ENCODE peak calls at places on chromosomes 3 and 15, in four cellular contexts. B, W, R and T are unnamed samples.

GRCh38 chr3:56759532-56759931 is 42.2 kb downstream of the ARHGEF3 start:
- DNase-seq in B (no peak), W (no peak), R (no peak), T (no peak)

GRCh38 chr3:156010829-156011228 is 109.5 kb upstream of the KCNAB1 start:
- DNase-seq in B (peak; percentile 13), W (no peak), R (peak; percentile 40), T (no peak)

GRCh38 chr3:51682526-51682925 is 11.5 kb downstream of the TEX264 start:
- DNase-seq in B (no peak), W (no peak), R (no peak), T (no peak)

GRCh38 chr3:55885721-55886120 is 398.6 kb upstream of the WNT5A start:
- DNase-seq in B (no peak), W (no peak), R (no peak), T (no peak)

GRCh38 chr3:48518069-48518468 is 14.1 kb upstream of the SHISA5 start:
- DNase-seq in B (no peak), W (no peak), R (no peak), T (peak; percentile 41)

GRCh38 chr3:128416578-128417150 is 50.0 kb downstream of the DNAJB8 start:
- DNase-seq in B (peak; percentile 78), W (no peak), R (peak; percentile 90), T (no peak)

GRCh38 chr3:26106119-26106690 is 316.3 kb downstream of the OXSM start:
- DNase-seq in B (no peak), W (peak; percentile 8), R (no peak), T (no peak)

GRCh38 chr3:157175678-157176077 is 15.7 kb upstream of the CCNL1 start:
- DNase-seq in B (no peak), W (no peak), R (peak; percentile 38), T (no peak)

GRCh38 chr15:69760263-69760855 is 307.7 kb downstream of the RPLP1 start:
- DNase-seq in B (no peak), W (no peak), R (no peak), T (no peak)
- TF ChIP-seq BRCA1 in B (no peak), W (no peak), R (no peak), T (no peak)

DNA sequence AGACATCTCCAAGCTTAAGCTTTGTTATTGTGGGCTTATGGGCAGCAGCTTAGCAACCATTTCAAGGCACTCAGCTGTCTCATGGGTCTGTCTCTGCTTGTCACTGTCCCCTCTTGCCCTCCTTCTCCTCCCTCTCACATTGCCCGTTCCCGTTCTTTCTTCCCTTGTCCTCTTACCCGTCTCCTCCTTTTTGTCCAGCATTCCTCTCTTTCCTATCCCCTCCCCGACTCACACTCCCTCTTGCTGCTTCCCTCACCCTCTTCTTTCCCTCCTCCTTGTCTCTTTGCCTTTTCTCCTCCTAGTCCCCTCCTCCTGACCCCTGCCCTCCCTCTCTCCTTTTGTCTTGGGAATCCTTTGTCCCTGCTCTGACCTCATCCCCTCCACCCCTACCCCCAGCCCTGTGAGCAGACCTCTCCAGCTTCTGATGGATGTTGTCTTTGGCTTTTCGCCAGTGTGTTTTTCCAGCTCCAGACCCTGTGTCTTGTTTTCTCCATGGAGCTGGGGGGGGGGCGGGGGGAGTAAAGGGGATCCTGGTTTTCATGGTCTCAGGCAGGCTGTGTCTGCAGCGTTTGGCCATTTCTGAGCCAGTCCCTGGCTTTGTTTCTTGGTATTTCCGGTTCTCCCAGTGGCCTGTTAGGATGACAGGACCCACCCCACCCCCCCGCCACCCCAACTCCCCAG is 47.9 kb upstream of the TRAK1 start:
- DNase-seq in B (peak; percentile 87), W (no peak), R (no peak), T (no peak)
- TF ChIP-seq ATF3 in B (no peak), W (no peak), R (no peak), T (no peak)

DNA sequence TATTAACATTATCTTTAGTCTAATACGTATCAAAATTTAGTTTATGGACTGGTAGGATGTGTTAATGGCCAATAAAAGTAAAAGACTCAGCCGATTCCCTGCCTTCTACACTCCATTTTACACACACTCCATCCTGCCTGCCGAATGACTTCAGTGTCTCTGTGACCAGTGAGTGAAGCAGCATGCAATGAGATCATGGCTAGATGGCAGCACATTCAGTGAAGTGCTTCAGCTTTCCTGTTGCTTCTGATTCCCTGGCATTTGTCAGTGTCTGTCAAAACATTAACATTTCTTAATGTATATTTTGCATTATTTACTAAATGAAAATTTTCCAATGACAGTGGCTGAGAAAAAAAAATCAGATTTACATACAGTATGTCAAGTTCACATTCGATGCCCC is 412.0 kb downstream of the FHIT start:
- DNase-seq in B (no peak), W (no peak), R (no peak), T (no peak)
- TF ChIP-seq BRCA1 in B (no peak), W (no peak), R (no peak), T (no peak)

GRCh38 chr3:16883726-16884083 is 1.1 kb upstream of the PLCL2 start:
- DNase-seq in B (no peak), W (no peak), R (no peak), T (no peak)

GRCh38 chr3:16885588-16885903 is 791 bp downstream of the PLCL2 start:
- DNase-seq in B (no peak), W (no peak), R (no peak), T (no peak)

GRCh38 chr3:16884084-16884747 is 539 bp upstream of the PLCL2 start:
- DNase-seq in B (no peak), W (no peak), R (peak; percentile 38), T (peak; percentile 94)

GRCh38 chr3:16885948-16886683 is 1.4 kb downstream of the PLCL2 start:
- DNase-seq in B (no peak), W (no peak), R (no peak), T (no peak)

DNA sequence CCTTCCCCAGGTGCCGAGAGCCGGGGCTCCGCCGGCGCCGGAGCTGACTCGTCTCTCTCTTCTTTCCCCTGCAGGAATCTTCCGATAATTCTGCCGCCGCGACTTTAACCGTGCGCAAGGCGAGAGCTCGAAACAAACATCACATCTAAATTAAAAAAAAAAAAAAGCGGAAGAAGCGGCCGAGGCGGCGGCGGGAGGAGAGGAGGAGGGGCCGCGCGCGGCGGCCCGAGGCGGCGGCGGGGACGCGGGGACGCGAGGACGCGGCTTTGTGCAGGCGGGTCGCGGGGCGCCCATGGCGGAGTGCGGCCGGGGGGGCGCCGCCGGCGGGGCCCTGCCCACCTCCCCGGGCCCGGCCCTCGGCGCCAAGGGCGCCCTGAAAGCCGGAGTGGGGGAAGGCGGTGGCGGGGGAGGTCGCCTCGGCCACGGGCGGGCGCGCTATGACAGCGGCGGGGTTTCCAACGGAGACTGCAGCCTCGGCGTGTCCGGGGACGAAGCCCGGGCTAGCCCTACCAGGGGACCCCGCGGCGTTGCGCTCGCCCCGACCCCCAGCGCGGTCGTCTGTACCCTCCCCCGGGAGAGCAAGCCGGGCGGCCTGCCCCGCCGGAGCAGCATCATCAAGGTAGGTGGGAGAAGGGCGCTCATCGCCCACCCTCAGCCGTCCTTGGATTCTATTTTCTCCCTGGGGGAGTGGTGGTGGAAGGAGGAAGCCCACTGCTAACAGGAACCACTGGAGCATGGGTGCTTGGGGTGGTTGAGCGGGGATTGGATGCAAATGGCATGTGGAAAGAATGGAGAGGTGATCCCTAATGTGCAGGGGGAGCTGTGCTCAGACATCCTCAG is at the start of gene PLCL2:
- DNase-seq in B (no peak), W (no peak), R (peak; percentile 42), T (no peak)
- TF ChIP-seq ATF3 in B (no peak), W (no peak), R (no peak), T (no peak)

DNA sequence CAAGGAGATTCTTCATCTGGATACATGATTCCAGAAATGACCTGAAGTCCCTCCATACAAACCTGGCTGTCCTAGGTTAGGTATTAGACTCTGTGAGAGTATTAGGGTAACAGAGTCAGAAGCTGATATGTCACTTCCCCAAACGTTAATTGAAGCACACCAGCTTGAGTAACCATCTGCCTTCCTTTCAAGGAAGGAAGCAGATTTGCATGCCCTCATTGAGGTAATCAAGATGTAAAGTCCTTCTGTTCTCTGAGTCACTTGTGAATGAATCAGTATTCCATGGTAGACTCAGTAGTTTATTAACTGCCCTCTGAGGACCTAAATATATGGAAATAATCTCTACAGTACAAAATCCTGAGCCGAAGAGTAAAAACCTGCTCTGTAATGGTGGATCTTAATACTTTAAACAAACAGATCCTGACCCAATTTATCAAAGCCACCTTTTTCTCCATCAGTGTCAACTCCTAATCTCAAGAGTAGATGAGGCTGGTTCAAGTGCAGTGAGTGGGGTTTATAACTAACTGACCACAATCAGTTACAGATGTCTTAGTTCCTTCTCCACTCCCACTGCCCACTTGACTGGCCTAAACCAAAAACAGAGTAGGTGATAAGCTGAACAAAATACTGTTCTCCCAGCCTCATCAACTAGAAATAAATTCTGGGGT is 246.2 kb upstream of the CHRM5 start:
- DNase-seq in B (no peak), W (peak; percentile 24), R (no peak), T (no peak)
- TF ChIP-seq BRCA1 in B (no peak), W (no peak), R (no peak), T (no peak)

GRCh38 chr15:94231728-94232086 is 346 bp downstream of the MCTP2 start:
- DNase-seq in B (peak; percentile 7), W (no peak), R (no peak), T (no peak)

GRCh38 chr15:94232107-94232506 is 746 bp downstream of the MCTP2 start:
- DNase-seq in B (no peak), W (peak; percentile 28), R (no peak), T (no peak)

GRCh38 chr15:94229591-94230365 is 1.6 kb upstream of the MCTP2 start:
- DNase-seq in B (no peak), W (peak; percentile 70), R (no peak), T (no peak)

GRCh38 chr15:94230436-94230885 is 900 bp upstream of the MCTP2 start:
- DNase-seq in B (no peak), W (no peak), R (no peak), T (no peak)

DNA sequence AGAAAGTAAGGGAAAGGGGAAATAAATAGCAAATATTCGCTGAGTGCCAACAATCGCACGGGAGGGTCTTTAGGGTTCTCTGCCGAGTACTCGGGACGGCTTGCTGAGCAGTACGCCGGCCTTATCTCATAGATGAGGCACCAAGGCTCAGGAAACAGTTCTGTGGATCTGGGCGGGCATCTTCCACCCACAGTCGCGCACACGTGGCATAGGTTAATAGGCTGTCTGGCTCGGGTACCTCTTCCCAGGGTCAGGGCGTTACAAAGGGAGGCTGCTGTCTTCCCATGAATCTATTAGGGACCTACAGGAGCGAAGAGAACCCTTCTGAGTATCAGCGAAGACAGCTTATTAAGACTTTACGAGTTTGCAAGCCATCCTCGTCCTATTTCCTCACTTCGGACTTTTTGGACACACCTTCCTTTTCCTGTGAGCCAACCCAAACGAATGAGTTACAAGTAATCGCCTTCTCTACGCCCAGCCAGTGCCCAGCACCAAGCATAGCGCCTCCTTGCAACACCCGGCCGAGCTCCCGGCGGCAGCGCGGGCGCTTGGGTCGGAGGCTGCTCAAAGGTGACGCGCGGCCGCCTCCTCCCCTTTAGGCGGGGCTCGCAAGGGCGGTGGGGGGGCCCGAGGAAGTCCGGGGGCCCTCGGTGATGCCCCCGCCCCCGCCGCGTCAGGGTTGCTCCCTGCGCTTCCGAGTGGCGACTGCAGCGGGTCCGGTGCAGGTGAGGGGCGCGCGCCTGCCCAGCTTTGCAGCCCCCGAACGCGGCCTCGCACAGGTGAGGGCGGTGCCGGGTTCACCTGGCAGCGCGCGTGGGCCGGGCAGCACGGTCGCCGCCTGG is at the start of gene MCTP2:
- DNase-seq in B (peak; percentile 62), W (peak; percentile 57), R (no peak), T (peak; percentile 68)
- TF ChIP-seq ATF3 in B (no peak), W (no peak), R (no peak), T (no peak)

GRCh38 chr15:81270781-81271491 is 53.0 kb downstream of the STARD5 start:
- DNase-seq in B (no peak), W (no peak), R (no peak), T (no peak)
- TF ChIP-seq BRCA1 in B (no peak), W (no peak), R (no peak), T (no peak)